ENCODE peak calls at places on chromosomes 7 and 10, in four cellular contexts. J is neural progenitor cell, C is GM23338, F is MM.1S. B is an unnamed sample.
A peak's percentile ranks its signal among the peaks of the same experiment; 100 is the strongest.

GRCh38 chr10:59279476-59279875 is 82.9 kb downstream of the FAM13C start:
- DNase-seq in J (no peak), C (no peak), F (no peak), B (no peak)

GRCh38 chr7:92614586-92615237 is 24.5 kb upstream of the FAM133B start:
- DNase-seq in J (no peak), C (no peak), F (no peak), B (no peak)

GRCh38 chr10:12350167-12350872 is 973 bp downstream of the CAMK1D start:
- DNase-seq in J (peak; percentile 70), C (peak; percentile 78), F (peak; percentile 81), B (no peak)

GRCh38 chr7:5420841-5421625 is 2.6 kb downstream of the TNRC18 start:
- DNase-seq in J (peak; percentile 52), C (no peak), F (no peak), B (no peak)

GRCh38 chr10:65496541-65496940 is 1429.3 kb upstream of the LRRTM3 start:
- DNase-seq in J (no peak), C (no peak), F (no peak), B (no peak)

GRCh38 chr7:137130751-137131158 is 212.8 kb downstream of the PTN start:
- DNase-seq in J (no peak), C (peak; percentile 13), F (no peak), B (no peak)

GRCh38 chr7:69534461-69535041 is 63.7 kb upstream of the AUTS2 start:
- DNase-seq in J (peak; percentile 38), C (peak; percentile 40), F (no peak), B (no peak)

GRCh38 chr10:24042884-24043283 is 166.1 kb upstream of the KIAA1217 start:
- DNase-seq in J (no peak), C (no peak), F (no peak), B (no peak)

GRCh38 chr7:65832281-65832680 is 40.6 kb upstream of the VKORC1L1 start:
- DNase-seq in J (peak; percentile 52), C (peak; percentile 51), F (no peak), B (no peak)

GRCh38 chr10:61635946-61636345 is 26.8 kb upstream of the CABCOCO1 start:
- DNase-seq in J (no peak), C (no peak), F (no peak), B (peak; percentile 4)

GRCh38 chr10:95730233-95730632 is 25.7 kb upstream of the ENTPD1 start:
- DNase-seq in J (no peak), C (no peak), F (no peak), B (no peak)

GRCh38 chr10:60312818-60313588 is 76.7 kb downstream of the ANK3 start:
- DNase-seq in J (no peak), C (no peak), F (no peak), B (peak; percentile 26)

GRCh38 chr7:138204285-138204988 is 128.2 kb downstream of the AKR1D1 start:
- DNase-seq in J (no peak), C (no peak), F (no peak), B (no peak)

GRCh38 chr7:127678330-127678729 is 26.3 kb downstream of the SND1 start:
- DNase-seq in J (peak; percentile 26), C (no peak), F (no peak), B (no peak)

GRCh38 chr10:114821915-114822770 is 563 bp downstream of the FHIP2A start:
- DNase-seq in J (peak; percentile 53), C (peak; percentile 59), F (peak; percentile 35), B (no peak)

GRCh38 chr7:127786184-127786583 is 134.2 kb downstream of the SND1 start:
- DNase-seq in J (no peak), C (no peak), F (no peak), B (no peak)

GRCh38 chr7:77388055-77388454 is 28.1 kb downstream of the GSAP start:
- DNase-seq in J (no peak), C (no peak), F (no peak), B (no peak)

GRCh38 chr7:91137447-91137846 is 126.8 kb upstream of the FZD1 start:
- DNase-seq in J (no peak), C (no peak), F (no peak), B (no peak)

GRCh38 chr10:104478380-104478779 is 124.7 kb downstream of the CFAP58 start:
- DNase-seq in J (no peak), C (no peak), F (no peak), B (no peak)

GRCh38 chr10:122181055-122181732 is 89.9 kb upstream of the BTBD16 start:
- DNase-seq in J (no peak), C (no peak), F (no peak), B (no peak)

GRCh38 chr7:127594490-127594889 is 954 bp downstream of the FSCN3 start:
- DNase-seq in J (no peak), C (no peak), F (no peak), B (no peak)

GRCh38 chr7:158489462-158490155 is 98.0 kb downstream of the PTPRN2 start:
- DNase-seq in J (no peak), C (no peak), F (no peak), B (no peak)

GRCh38 chr7:110442386-110442837 is 648.5 kb upstream of the LRRN3 start:
- DNase-seq in J (peak; percentile 73), C (peak; percentile 81), F (peak; percentile 69), B (peak; percentile 51)

GRCh38 chr10:102227050-102227449 is 951 bp downstream of the ELOVL3 start:
- DNase-seq in J (no peak), C (no peak), F (no peak), B (no peak)

GRCh38 chr10:118672766-118673715 is 77.6 kb upstream of the PRLHR start:
- DNase-seq in J (no peak), C (no peak), F (no peak), B (no peak)

GRCh38 chr7:22814261-22815208 is 8.1 kb downstream of the TOMM7 start:
- DNase-seq in J (no peak), C (no peak), F (no peak), B (no peak)

GRCh38 chr7:2803755-2804154 is 40.4 kb downstream of the GNA12 start:
- DNase-seq in J (no peak), C (no peak), F (no peak), B (no peak)

GRCh38 chr7:92695308-92696261 is 105.4 kb upstream of the FAM133B start:
- DNase-seq in J (peak; percentile 71), C (peak; percentile 82), F (no peak), B (peak; percentile 82)

GRCh38 chr10:96833220-96834001 is 1.3 kb downstream of the LCOR start:
- DNase-seq in J (peak; percentile 90), C (peak; percentile 73), F (no peak), B (no peak)

GRCh38 chr7:51162724-51163329 is 153.8 kb downstream of the COBL start:
- DNase-seq in J (peak; percentile 88), C (peak; percentile 95), F (peak; percentile 77), B (peak; percentile 85)

GRCh38 chr7:5643280-5643679 is 138.2 kb downstream of the RNF216 start:
- DNase-seq in J (no peak), C (peak; percentile 70), F (peak; percentile 81), B (no peak)

GRCh38 chr7:22255834-22256233 is 101.1 kb downstream of the RAPGEF5 start:
- DNase-seq in J (peak; percentile 18), C (peak; percentile 21), F (peak; percentile 16), B (no peak)

GRCh38 chr10:102522874-102523249 is 19.1 kb downstream of the SUFU start:
- DNase-seq in J (no peak), C (no peak), F (no peak), B (no peak)

DNA sequence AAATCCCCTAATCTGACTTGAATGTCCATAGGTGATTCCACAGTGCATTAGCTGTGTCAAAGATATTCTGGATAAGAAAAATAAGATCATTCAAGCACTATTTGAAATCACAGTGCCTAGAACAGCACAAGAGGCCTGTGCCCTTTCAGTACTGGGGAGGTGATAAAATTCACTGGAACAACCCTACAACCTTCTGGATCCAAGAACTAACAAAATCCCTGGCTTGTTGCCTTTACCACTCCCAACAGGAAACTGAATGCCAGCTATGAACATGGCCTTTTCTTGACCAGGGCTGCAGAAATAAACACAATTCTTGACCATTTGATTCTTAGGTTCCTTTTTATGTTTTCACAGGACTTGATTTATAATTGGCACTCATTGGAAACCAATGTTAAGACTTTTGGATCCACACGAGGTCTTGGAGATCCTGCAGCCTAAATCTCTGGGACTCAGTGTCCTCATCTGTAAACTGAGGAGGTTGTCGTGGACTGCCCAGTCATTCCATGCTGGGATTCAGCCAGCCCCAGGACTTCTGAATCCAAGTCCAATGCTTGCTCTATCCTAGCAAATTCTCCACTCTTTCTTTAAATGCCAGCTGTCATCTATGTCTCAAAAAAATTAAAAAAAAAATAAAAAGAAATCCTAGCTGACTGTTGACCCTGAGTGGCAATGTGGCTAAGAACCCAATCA is 624.7 kb downstream of the KCNMA1 start:
- DNase-seq in J (no peak), C (no peak), F (no peak), B (no peak)
- TF ChIP-seq EZH2phosphoT487 in J (no peak), C (no peak), F (no peak), B (no peak)

DNA sequence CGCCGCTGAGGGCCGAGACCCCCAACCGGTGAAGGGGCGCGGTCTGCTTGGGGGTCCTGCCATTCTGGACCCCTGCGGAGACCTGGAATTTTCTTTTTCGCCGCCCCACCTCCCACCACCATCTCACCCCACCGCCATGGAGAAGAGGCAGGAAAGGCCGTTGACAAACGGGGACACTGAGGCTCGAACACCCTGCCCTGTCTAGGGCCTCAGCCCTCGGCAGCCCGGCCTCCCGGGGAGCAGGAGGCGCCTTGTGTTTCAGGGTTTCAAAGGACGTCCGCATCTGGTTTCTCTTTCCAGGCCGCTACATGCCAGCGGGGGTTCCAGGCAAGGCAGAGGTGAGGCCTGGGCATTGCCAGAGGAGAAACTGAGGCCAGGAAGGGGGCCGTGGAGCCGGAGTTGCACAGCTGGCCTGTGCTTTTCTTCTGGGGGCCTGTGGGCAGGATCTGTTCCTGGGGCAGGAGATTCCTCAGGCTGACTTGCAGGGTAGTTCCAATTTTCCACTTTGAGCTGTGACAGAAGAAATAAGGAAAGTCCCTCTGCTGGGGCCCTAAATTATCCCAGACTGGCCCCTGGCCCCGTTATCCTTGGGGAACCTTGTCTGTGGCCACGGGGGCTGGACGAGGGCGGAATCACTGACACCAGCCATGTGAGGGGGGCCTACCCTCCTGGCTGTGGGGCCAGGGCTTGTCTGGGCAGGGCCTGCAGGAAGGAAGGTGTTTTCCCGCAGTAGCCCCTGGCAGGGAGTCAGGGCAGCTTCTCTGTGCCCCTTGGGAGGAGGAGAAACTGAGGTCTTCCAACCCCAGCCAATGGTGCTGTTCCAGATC is 873 bp upstream of the MICALL2 start:
- DNase-seq in J (no peak), C (no peak), F (peak; percentile 29), B (no peak)
- TF ChIP-seq EZH2phosphoT487 in J (no peak), C (no peak), F (no peak), B (no peak)

GRCh38 chr7:32476816-32477648 is 13.1 kb downstream of the LSM5 start:
- DNase-seq in J (no peak), C (no peak), F (no peak), B (no peak)
- TF ChIP-seq EZH2phosphoT487 in J (no peak), C (no peak), F (no peak), B (no peak)

GRCh38 chr10:91043173-91043910 is 122.5 kb upstream of the ANKRD1 start:
- DNase-seq in J (peak; percentile 53), C (peak; percentile 56), F (peak; percentile 18), B (peak; percentile 21)
- TF ChIP-seq EZH2phosphoT487 in J (no peak), C (no peak), F (no peak), B (no peak)

DNA sequence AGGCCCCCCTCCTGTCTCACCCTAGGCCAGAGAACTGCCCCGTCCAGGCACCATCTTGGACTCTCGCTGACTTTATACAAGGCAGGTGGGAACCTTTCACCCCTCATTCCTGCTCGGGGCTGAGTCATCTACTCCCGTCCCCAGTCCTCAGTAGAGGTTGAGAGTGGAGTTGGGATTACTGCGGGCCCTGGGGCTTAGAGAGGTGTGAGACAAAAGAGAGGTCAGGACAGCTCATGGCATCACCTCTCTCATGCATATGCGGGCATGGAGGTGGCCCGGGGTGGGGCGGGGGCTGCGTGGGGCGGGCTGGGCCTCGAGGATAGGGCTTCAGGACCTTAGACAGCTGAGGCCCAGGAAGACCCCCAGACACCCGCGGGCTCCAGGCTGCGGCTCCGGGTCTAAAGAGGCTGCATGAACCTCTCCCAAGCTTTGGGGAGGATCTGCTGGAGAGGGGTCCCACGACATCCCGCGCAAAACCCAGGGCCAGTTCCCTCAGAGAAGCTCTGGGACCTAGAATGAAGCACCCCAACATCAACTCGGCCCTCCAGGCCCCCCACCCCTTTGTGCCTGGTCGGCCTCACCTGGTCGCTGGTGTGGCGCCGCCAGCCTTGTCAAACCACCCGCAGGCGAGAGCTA is 319 bp downstream of the PDZD7 start:
- DNase-seq in J (peak; percentile 60), C (peak; percentile 57), F (no peak), B (no peak)
- TF ChIP-seq EZH2phosphoT487 in J (no peak), C (no peak), F (no peak), B (no peak)